ENCODE peak calls at places on chromosome 4, in five cellular contexts. K is neuronal stem cell, U is IMR-90, H is H1, L is mesenchymal stem cell. S is an unnamed sample.

GRCh38 chr4:8912089-8912455 is 40.4 kb upstream of the HMX1 start:
- DNase-seq in H (no peak), U (no peak), K (no peak), L (no peak), S (no peak)

GRCh38 chr4:103032575-103032974 is 13.1 kb upstream of the SLC9B1 start:
- DNase-seq in H (peak), U (peak), L (peak), K (peak), S (peak)

GRCh38 chr4:13892739-13893105 is 265.2 kb upstream of the BOD1L1 start:
- DNase-seq in U (peak), L (peak), H (no peak), K (no peak), S (peak)

GRCh38 chr4:6989331-6989923 is 53.7 kb upstream of the TADA2B start:
- DNase-seq in H (no peak), L (no peak), U (no peak), K (no peak), S (no peak)

GRCh38 chr4:19486400-19486799 is 765.3 kb upstream of the SLIT2 start:
- DNase-seq in L (no peak), U (no peak), K (no peak), H (no peak), S (no peak)

GRCh38 chr4:155529197-155529596 is 137.5 kb upstream of the GUCY1A1 start:
- DNase-seq in L (peak), K (no peak), U (no peak), H (no peak), S (peak)

GRCh38 chr4:8642651-8643321 is 50.2 kb downstream of the CPZ start:
- DNase-seq in U (no peak), K (no peak), H (no peak), L (no peak), S (peak)

GRCh38 chr4:168656055-168656660 is 159.3 kb downstream of the PALLD start:
- DNase-seq in L (peak), K (no peak), H (no peak), U (peak), S (no peak)

GRCh38 chr4:94410678-94411206 is 41.0 kb upstream of the PDLIM5 start:
- DNase-seq in K (no peak), U (no peak), H (no peak), L (peak), S (no peak)

GRCh38 chr4:75715105-75715799 is 9.1 kb upstream of the USO1 start:
- DNase-seq in K (no peak), U (peak), H (no peak), L (peak), S (peak)

GRCh38 chr4:84215218-84215617 is 283.9 kb downstream of the NKX6-1 start:
- DNase-seq in U (no peak), K (no peak), H (no peak), L (no peak), S (no peak)

GRCh38 chr4:107120661-107121060 is 84.5 kb upstream of the DKK2 start:
- DNase-seq in U (no peak), K (peak), L (no peak), H (no peak), S (peak)

GRCh38 chr4:87213425-87213824 is 7.0 kb downstream of the KLHL8 start:
- DNase-seq in L (peak), K (no peak), H (no peak), U (peak), S (no peak)

GRCh38 chr4:69360271-69360670 is 80.0 kb downstream of the UGT2B28 start:
- DNase-seq in H (no peak), L (peak), K (no peak), U (no peak), S (no peak)

GRCh38 chr4:154126276-154126675 is 337.4 kb upstream of the SFRP2 start:
- DNase-seq in K (no peak), L (peak), U (no peak), H (no peak), S (no peak)

GRCh38 chr4:103786014-103786413 is 66.2 kb upstream of the TACR3 start:
- DNase-seq in H (no peak), K (peak), U (no peak), L (peak), S (peak)

GRCh38 chr4:150582101-150582565 is at the start of gene MAB21L2:
- DNase-seq in K (peak), H (no peak), L (peak), U (peak), S (peak)

GRCh38 chr4:149173241-149174013 is 642.2 kb downstream of the IQCM start:
- DNase-seq in K (no peak), U (peak), H (no peak), L (no peak), S (no peak)

GRCh38 chr4:6901669-6902317 is 7.8 kb upstream of the TBC1D14 start:
- DNase-seq in K (no peak), U (no peak), H (no peak), L (no peak), S (no peak)

GRCh38 chr4:104795264-104795934 is 300.7 kb upstream of the CXXC4 start:
- DNase-seq in K (no peak), L (no peak), H (no peak), U (no peak), S (no peak)

DNA sequence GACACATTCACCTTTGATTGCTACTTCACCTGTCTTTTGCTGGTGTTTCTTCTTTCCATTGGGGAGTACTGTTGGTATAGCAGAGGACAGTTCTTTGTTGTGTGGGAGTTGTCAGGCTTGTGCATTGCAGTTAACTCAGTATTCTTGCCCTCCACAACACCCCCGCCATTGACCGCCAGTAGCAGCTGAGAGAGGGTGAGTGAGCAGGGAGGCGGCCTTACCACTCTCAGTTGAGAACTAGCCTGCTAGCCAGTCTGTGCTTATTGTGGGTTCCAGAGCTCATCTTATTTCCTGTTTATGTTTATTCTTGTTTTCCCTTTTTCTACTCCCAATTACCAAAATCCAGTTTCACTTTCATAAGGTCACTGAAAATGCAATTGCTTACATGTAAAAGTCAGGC is 52.2 kb downstream of the STIM2 start:
- DNase-seq in H (no peak), U (no peak), K (no peak), L (peak), S (peak)
- H3K4me3 ChIP-seq in H (no peak), U (no peak), K (no peak), L (no peak), S (no peak)

GRCh38 chr4:1659104-1659725 is 24.9 kb downstream of the FAM53A start:
- DNase-seq in L (no peak), U (no peak), H (no peak), K (no peak), S (no peak)
- H2BK15ac ChIP-seq in L (no peak), U (no peak), H (peak), K (peak), S (no peak)

DNA sequence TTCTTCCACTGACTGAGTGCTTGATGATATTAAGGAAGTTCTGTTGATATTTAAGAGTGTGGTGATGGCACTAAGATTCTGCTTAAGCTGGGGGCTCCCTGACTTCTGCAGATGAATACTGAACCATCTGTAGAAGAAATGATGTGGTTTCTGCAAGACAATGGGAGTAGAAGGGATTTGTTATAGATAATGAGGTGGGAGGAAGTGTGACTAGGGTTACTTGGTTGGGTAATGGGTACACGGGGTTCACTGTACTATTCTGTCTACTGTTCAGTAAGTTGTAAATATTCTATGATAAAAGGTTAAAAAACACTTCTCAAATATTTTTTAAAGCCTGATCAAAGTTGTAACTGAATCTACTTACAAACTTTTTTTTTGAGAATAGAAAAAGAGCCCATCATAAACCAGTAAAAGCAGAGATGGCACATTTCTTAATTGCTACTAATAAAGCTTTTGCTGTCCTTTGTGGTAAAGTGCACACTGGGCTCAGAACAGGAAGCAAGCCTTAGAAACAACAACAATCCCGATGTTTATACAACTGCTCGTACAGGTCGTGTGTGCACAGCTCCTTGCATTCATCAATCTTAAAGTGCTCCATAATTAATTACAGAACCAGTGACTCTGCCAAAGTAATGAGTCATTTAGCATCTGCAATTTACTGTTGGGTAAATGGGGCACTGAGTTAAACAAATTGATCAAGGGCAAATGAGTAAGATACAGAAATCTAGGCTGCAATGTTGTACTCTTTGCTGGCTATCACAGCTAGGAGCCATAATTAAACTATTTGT is 61.1 kb upstream of the TXK start:
- DNase-seq in H (no peak), K (no peak), U (peak), L (peak), S (no peak)
- H3K4me3 ChIP-seq in H (no peak), K (no peak), U (no peak), L (no peak), S (no peak)

GRCh38 chr4:143085644-143086043 is 99.1 kb upstream of the USP38 start:
- DNase-seq in H (no peak), L (no peak), U (no peak), K (no peak), S (no peak)
- H2BK15ac ChIP-seq in H (no peak), L (no peak), U (no peak), K (no peak), S (no peak)

GRCh38 chr4:92305148-92305877 is 1.5 kb downstream of the GRID2 start:
- DNase-seq in K (peak), U (peak), L (peak), H (peak), S (peak)

GRCh38 chr4:92305878-92306520 is 2.2 kb downstream of the GRID2 start:
- DNase-seq in H (no peak), L (peak), U (no peak), K (no peak), S (peak)

GRCh38 chr4:92304636-92305035 is 870 bp downstream of the GRID2 start:
- DNase-seq in U (no peak), K (peak), L (peak), H (no peak), S (peak)

GRCh38 chr4:92304073-92304472 is 307 bp downstream of the GRID2 start:
- DNase-seq in H (no peak), L (no peak), K (peak), U (no peak), S (no peak)

GRCh38 chr4:92303621-92304027 is at the start of gene GRID2:
- DNase-seq in H (no peak), L (peak), K (peak), U (peak), S (peak)
- H3K4me3 ChIP-seq in H (peak), L (peak), K (peak), U (no peak), S (peak)

S was measured in mesendoderm.